ENCODE peak calls at places on chromosomes 4 and X, in ten cellular contexts. Z, T, P, A, O, Y, H, X, W and S are unnamed samples.

GRCh38 chr4:11487876-11488545 is 59.3 kb upstream of the HS3ST1 start:
- DNase-seq in Z (no peak), T (no peak), Y (no peak), A (no peak), O (peak), H (no peak), X (no peak), P (no peak), W (no peak), S (no peak)

GRCh38 chr4:120009731-120010130 is 56.9 kb downstream of the MAD2L1 start:
- DNase-seq in X (no peak), H (peak), W (no peak), O (no peak), Y (no peak), Z (no peak), P (peak), T (no peak), A (no peak), S (no peak)

GRCh38 chr4:29553842-29554241 is 1166.3 kb upstream of the PCDH7 start:
- DNase-seq in W (no peak), Z (no peak), T (no peak), O (no peak), X (no peak), Y (no peak), P (no peak), A (no peak), H (peak), S (no peak)

GRCh38 chrX:154748712-154749339 is 2.1 kb downstream of the GAB3 start:
- DNase-seq in O (peak), Z (no peak), T (no peak), Y (no peak), P (no peak), X (no peak), H (peak), W (no peak), A (peak), S (peak)

GRCh38 chr4:159487284-159487747 is 384.4 kb downstream of the RAPGEF2 start:
- DNase-seq in Z (peak), X (peak), Y (no peak), P (peak), A (no peak), T (peak), W (no peak), H (peak), O (peak), S (peak)

GRCh38 chr4:168515222-168516011 is 18.6 kb downstream of the PALLD start:
- DNase-seq in P (no peak), T (peak), Z (no peak), W (no peak), H (no peak), X (peak), O (no peak), A (no peak), Y (no peak), S (no peak)

GRCh38 chrX:39616098-39616729 is 481.5 kb downstream of the BCOR start:
- DNase-seq in X (no peak), Z (no peak), Y (no peak), A (no peak), T (no peak), W (no peak), H (no peak), O (peak), P (no peak), S (no peak)

GRCh38 chrX:54044877-54045328 is 630 bp upstream of the PHF8 start:
- DNase-seq in A (no peak), Z (no peak), P (no peak), Y (no peak), W (no peak), T (no peak), O (no peak), X (no peak), H (no peak), S (no peak)

GRCh38 chr4:145934434-145935047 is 4.1 kb downstream of the ZNF827 start:
- DNase-seq in A (no peak), H (no peak), O (no peak), W (no peak), P (no peak), Y (no peak), T (no peak), Z (no peak), X (no peak), S (no peak)

GRCh38 chr4:6124386-6125102 is 75.8 kb downstream of the JAKMIP1 start:
- DNase-seq in Z (no peak), T (no peak), A (no peak), O (no peak), X (no peak), P (no peak), Y (no peak), W (no peak), H (no peak), S (no peak)

GRCh38 chrX:110108381-110108796 is 105.5 kb downstream of the TMEM164 start:
- DNase-seq in H (no peak), T (peak), A (no peak), X (no peak), W (no peak), O (peak), Z (no peak), P (no peak), Y (peak), S (no peak)

GRCh38 chr4:94934864-94935263 is 177.1 kb downstream of the BMPR1B start:
- DNase-seq in X (no peak), W (no peak), O (no peak), T (no peak), P (no peak), Y (no peak), Z (no peak), A (no peak), H (no peak), S (no peak)

GRCh38 chrX:107729558-107730297 is 45.9 kb downstream of the TSC22D3 start:
- DNase-seq in X (no peak), A (peak), H (no peak), T (no peak), Z (no peak), Y (no peak), W (no peak), O (no peak), P (no peak), S (peak)
- TF ChIP-seq CTCF in X (no peak), A (no peak), H (no peak), T (no peak), Z (no peak), Y (no peak), W (no peak), O (no peak), P (no peak), S (no peak)

DNA sequence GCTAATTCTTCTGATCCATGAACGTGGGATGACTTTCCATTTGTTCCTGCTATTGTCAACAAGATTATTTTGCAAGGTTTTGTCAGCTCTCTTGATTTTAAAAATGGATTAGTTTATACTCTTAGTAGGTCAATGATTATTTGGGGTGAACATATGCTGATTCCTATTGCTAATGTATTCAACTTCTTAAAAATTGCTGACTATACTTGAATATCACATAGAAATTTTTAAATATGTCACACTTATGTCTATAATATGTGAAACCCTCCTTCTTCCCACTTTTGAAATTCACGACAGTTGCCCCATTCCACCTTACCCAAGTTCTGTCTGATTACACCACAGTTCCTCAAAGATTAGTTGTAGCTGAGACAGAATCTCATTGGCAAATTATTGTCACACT is 465.7 kb upstream of the TENM3 start:
- DNase-seq in Z (no peak), W (no peak), Y (no peak), P (no peak), T (no peak), A (no peak), H (no peak), X (no peak), O (no peak), S (no peak)
- TF ChIP-seq CTCF in Z (no peak), W (no peak), Y (no peak), P (no peak), T (no peak), A (no peak), H (no peak), X (no peak), O (no peak), S (no peak)

GRCh38 chr4:121381148-121381462 is 287 bp upstream of the QRFPR start:
- DNase-seq in Z (no peak), A (no peak), O (no peak), P (no peak), T (no peak), H (no peak), W (no peak), X (no peak), Y (no peak), S (no peak)
- TF ChIP-seq CTCF in Z (no peak), A (no peak), O (no peak), P (no peak), T (no peak), H (no peak), W (no peak), X (no peak), Y (no peak), S (no peak)

GRCh38 chr4:74188912-74189311 is 31.0 kb downstream of the MTHFD2L start:
- DNase-seq in O (no peak), A (no peak), Z (no peak), T (no peak), P (no peak), X (no peak), Y (no peak), H (no peak), W (no peak), S (no peak)

GRCh38 chr4:74190332-74190731 is 32.4 kb downstream of the MTHFD2L start:
- DNase-seq in A (no peak), X (no peak), W (no peak), P (no peak), O (no peak), Y (no peak), T (no peak), H (no peak), Z (no peak), S (no peak)

GRCh38 chr4:74189331-74190043 is 31.6 kb downstream of the MTHFD2L start:
- DNase-seq in A (no peak), O (peak), W (no peak), H (peak), P (peak), Z (peak), Y (no peak), T (no peak), X (no peak), S (no peak)

DNA sequence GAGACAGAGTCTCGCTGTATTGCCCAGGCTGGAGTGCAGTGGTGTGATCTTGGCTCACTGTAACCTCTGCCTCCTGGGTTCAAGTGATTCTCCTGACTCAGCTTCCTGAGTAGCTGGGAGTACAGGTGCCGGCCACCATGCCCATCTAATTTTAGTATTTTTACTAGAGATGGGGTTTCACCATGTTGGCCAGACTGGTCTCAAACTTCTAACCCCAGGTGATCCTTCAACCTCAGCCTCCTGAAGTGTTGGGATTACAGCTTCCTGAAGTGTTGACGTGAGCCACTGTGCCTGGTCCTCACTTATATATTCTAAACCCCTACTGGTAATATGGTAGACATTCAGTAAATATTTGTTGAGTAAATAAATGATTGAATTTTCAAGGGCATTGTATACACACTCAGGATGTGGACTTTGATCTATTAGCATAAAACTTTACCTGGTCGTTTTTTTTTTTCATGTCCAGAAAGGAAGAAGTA is 33.0 kb downstream of the MTHFD2L start:
- DNase-seq in H (no peak), X (no peak), Z (no peak), T (peak), A (no peak), W (no peak), Y (no peak), O (no peak), P (no peak), S (no peak)
- TF ChIP-seq CTCF in H (no peak), X (no peak), Z (no peak), T (no peak), A (no peak), W (no peak), Y (no peak), O (no peak), P (no peak), S (no peak)

DNA sequence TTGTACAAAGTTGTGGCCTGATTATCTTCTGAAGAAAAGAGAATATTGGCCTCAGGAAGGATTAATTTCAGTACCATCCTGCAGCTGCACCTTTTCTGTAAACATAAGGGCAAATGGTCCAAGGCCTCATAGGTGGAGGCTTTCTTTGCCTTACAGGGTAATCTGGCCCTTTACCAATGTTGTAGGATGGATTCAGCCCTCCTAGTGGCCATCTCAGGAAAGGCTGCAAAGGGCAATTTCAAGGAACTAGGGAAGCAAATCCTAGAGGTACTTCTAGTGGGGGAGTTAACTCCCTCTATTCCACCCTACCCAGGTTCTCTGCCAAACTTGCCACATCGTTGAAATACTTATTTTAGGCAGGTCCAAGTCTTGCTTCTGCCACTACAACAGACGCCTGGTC is 57.6 kb downstream of the UGT2B11 start:
- DNase-seq in X (no peak), A (no peak), Z (no peak), W (no peak), P (no peak), H (no peak), O (peak), Y (no peak), T (no peak), S (peak)
- TF ChIP-seq CTCF in X (no peak), A (no peak), Z (peak), W (no peak), P (peak), H (peak), O (peak), Y (no peak), T (no peak), S (no peak)

GRCh38 chrX:82677281-82677680 is 830.8 kb upstream of the POU3F4 start:
- DNase-seq in H (no peak), Y (no peak), X (no peak), T (no peak), O (no peak), Z (no peak), W (no peak), A (no peak), P (no peak), S (no peak)

DNA sequence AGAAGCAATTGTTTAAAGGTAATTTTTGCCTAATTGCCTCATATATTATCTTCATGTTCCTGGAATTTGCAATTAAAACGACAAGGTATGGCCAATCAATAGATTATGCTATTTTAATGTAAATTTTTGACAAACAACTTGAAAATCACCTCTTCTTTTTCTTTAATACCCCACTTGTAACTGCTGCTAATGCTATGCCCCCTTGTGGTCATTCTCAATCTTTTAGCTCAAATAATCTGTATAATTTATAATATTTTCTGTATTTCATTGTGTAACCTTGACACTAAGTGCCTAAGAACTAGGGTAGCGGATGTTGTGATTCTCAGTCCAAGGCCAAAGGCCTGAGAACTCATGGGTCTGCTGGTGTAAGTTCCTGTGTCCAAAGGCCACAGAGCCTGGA is 831.7 kb upstream of the POU3F4 start:
- DNase-seq in A (no peak), O (no peak), W (no peak), T (no peak), X (no peak), Y (no peak), Z (no peak), H (no peak), P (no peak), S (no peak)
- TF ChIP-seq CTCF in A (no peak), O (peak), W (peak), T (no peak), X (no peak), Y (no peak), Z (peak), H (peak), P (peak), S (no peak)

GRCh38 chr4:175703956-175704600 is 108.0 kb downstream of the GPM6A start:
- DNase-seq in P (no peak), W (no peak), X (no peak), Y (no peak), Z (no peak), A (no peak), O (no peak), T (no peak), H (no peak), S (no peak)

GRCh38 chr4:175705407-175705806 is 106.7 kb downstream of the GPM6A start:
- DNase-seq in W (no peak), T (no peak), Y (no peak), H (no peak), O (peak), Z (no peak), P (no peak), A (no peak), X (peak), S (no peak)

GRCh38 chr4:175708739-175709138 is 103.3 kb downstream of the GPM6A start:
- DNase-seq in P (no peak), W (no peak), X (no peak), T (no peak), Z (no peak), H (no peak), Y (no peak), A (no peak), O (no peak), S (no peak)
- TF ChIP-seq CTCF in P (no peak), W (no peak), X (no peak), T (no peak), Z (no peak), H (no peak), Y (no peak), A (no peak), O (no peak), S (no peak)

DNA sequence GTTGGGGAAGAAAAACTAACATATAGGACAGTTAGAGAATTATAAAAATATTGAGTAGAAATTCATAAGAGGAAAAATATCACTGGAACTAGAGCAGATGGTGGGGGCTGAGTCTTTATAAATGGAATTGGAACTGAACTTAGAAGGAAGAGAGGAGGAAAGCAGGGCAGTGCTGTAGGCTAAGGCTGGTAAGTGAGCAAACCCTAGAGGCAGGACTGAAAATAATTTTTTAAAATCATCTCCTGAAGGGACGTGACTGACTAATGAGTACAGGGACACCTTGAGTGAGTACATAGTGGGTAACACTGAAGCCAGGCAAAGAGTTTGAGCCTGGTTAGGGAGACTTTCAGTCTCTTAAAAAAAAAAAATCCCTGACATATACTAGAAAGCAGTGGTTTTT is 63.3 kb downstream of the GALNT7 start:
- DNase-seq in Y (no peak), X (no peak), Z (no peak), A (no peak), H (no peak), P (no peak), W (no peak), O (peak), T (no peak), S (no peak)
- TF ChIP-seq CTCF in Y (no peak), X (no peak), Z (peak), A (no peak), H (peak), P (peak), W (no peak), O (peak), T (no peak), S (no peak)

GRCh38 chrX:71068052-71068918 is at the start of gene SNX12:
- DNase-seq in Y (peak), P (peak), X (peak), T (peak), H (peak), W (peak), O (peak), Z (peak), A (peak), S (peak)
- TF ChIP-seq CTCF in Y (peak), P (no peak), X (no peak), T (peak), H (no peak), W (no peak), O (no peak), Z (no peak), A (peak), S (no peak)

GRCh38 chr4:142983612-142984011 is 137.5 kb upstream of the INPP4B start:
- DNase-seq in W (no peak), Z (no peak), Y (no peak), O (no peak), A (no peak), X (no peak), H (no peak), P (no peak), T (no peak), S (no peak)

GRCh38 chr4:142983111-142983510 is 137.0 kb upstream of the INPP4B start:
- DNase-seq in Z (no peak), X (no peak), O (no peak), H (no peak), W (no peak), Y (no peak), T (no peak), P (no peak), A (no peak), S (no peak)

GRCh38 chr4:142984871-142985585 is 138.9 kb upstream of the INPP4B start:
- DNase-seq in H (no peak), W (no peak), P (no peak), Z (no peak), Y (no peak), A (no peak), X (no peak), O (peak), T (no peak), S (peak)
- TF ChIP-seq CTCF in H (peak), W (peak), P (peak), Z (peak), Y (no peak), A (no peak), X (no peak), O (peak), T (no peak), S (peak)